ENCODE peak calls at places on chromosomes 6 and 20, in seven cellular contexts. One of them, this sample, is unnamed.

GRCh38 chr20:63574829-63575720 is 1.0 kb upstream of the HELZ2 start:
- DNase-seq in NCI-H2107: no peak
- DNase-seq in lower lobe of right lung: no peak
- DNase-seq in T follicular helper cell: no peak
- DNase-seq in WTC11: no peak
- DNase-seq in dorsolateral prefrontal cortex: no peak
- DNase-seq in stimulated activated CD4-positive, alpha-beta T cell treated with anti-CD3 and anti-CD28 coated beads, Interleukin-1b, Interleukin-23, amount 100 ng/mL, for 48 hours: no peak
- DNase-seq in this sample: no peak

GRCh38 chr20:44218441-44218840 is 7.9 kb upstream of the OSER1 start:
- DNase-seq in NCI-H2107: no peak
- DNase-seq in lower lobe of right lung: no peak
- DNase-seq in T follicular helper cell: peak
- DNase-seq in WTC11: no peak
- DNase-seq in dorsolateral prefrontal cortex: no peak
- DNase-seq in stimulated activated CD4-positive, alpha-beta T cell treated with anti-CD3 and anti-CD28 coated beads, Interleukin-1b, Interleukin-23, amount 100 ng/mL, for 48 hours: peak
- DNase-seq in this sample: no peak

GRCh38 chr20:2108987-2109386 is 7.4 kb downstream of the STK35 start:
- DNase-seq in NCI-H2107: no peak
- DNase-seq in lower lobe of right lung: no peak
- DNase-seq in T follicular helper cell: no peak
- DNase-seq in WTC11: no peak
- DNase-seq in dorsolateral prefrontal cortex: no peak
- DNase-seq in stimulated activated CD4-positive, alpha-beta T cell treated with anti-CD3 and anti-CD28 coated beads, Interleukin-1b, Interleukin-23, amount 100 ng/mL, for 48 hours: no peak
- DNase-seq in this sample: no peak

GRCh38 chr6:100470721-100471120 is 6.0 kb upstream of the SIM1 start:
- DNase-seq in NCI-H2107: no peak
- DNase-seq in lower lobe of right lung: no peak
- DNase-seq in T follicular helper cell: no peak
- DNase-seq in WTC11: no peak
- DNase-seq in dorsolateral prefrontal cortex: no peak
- DNase-seq in stimulated activated CD4-positive, alpha-beta T cell treated with anti-CD3 and anti-CD28 coated beads, Interleukin-1b, Interleukin-23, amount 100 ng/mL, for 48 hours: no peak
- DNase-seq in this sample: no peak

GRCh38 chr6:21023210-21023609 is 489.0 kb downstream of the CDKAL1 start:
- DNase-seq in NCI-H2107: no peak
- DNase-seq in lower lobe of right lung: no peak
- DNase-seq in T follicular helper cell: no peak
- DNase-seq in WTC11: no peak
- DNase-seq in dorsolateral prefrontal cortex: no peak
- DNase-seq in stimulated activated CD4-positive, alpha-beta T cell treated with anti-CD3 and anti-CD28 coated beads, Interleukin-1b, Interleukin-23, amount 100 ng/mL, for 48 hours: no peak
- DNase-seq in this sample: no peak

GRCh38 chr6:4021862-4022715 is 56.8 kb downstream of the FAM217A start:
- DNase-seq in NCI-H2107: no peak
- DNase-seq in lower lobe of right lung: no peak
- DNase-seq in T follicular helper cell: peak
- DNase-seq in WTC11: no peak
- DNase-seq in dorsolateral prefrontal cortex: no peak
- DNase-seq in stimulated activated CD4-positive, alpha-beta T cell treated with anti-CD3 and anti-CD28 coated beads, Interleukin-1b, Interleukin-23, amount 100 ng/mL, for 48 hours: no peak
- DNase-seq in this sample: no peak

GRCh38 chr6:21999012-21999528 is 297.8 kb downstream of the PRL start:
- DNase-seq in NCI-H2107: no peak
- DNase-seq in lower lobe of right lung: no peak
- DNase-seq in T follicular helper cell: no peak
- DNase-seq in WTC11: no peak
- DNase-seq in dorsolateral prefrontal cortex: no peak
- DNase-seq in stimulated activated CD4-positive, alpha-beta T cell treated with anti-CD3 and anti-CD28 coated beads, Interleukin-1b, Interleukin-23, amount 100 ng/mL, for 48 hours: no peak
- DNase-seq in this sample: no peak

GRCh38 chr6:26124550-26125014 is 37.4 kb downstream of the HFE start:
- DNase-seq in NCI-H2107: no peak
- DNase-seq in lower lobe of right lung: no peak
- DNase-seq in T follicular helper cell: no peak
- DNase-seq in WTC11: no peak
- DNase-seq in dorsolateral prefrontal cortex: no peak
- DNase-seq in stimulated activated CD4-positive, alpha-beta T cell treated with anti-CD3 and anti-CD28 coated beads, Interleukin-1b, Interleukin-23, amount 100 ng/mL, for 48 hours: no peak
- DNase-seq in this sample: no peak

GRCh38 chr6:147974376-147974775 is 368.3 kb upstream of the SASH1 start:
- DNase-seq in NCI-H2107: no peak
- DNase-seq in lower lobe of right lung: no peak
- DNase-seq in T follicular helper cell: no peak
- DNase-seq in WTC11: no peak
- DNase-seq in dorsolateral prefrontal cortex: no peak
- DNase-seq in stimulated activated CD4-positive, alpha-beta T cell treated with anti-CD3 and anti-CD28 coated beads, Interleukin-1b, Interleukin-23, amount 100 ng/mL, for 48 hours: no peak
- DNase-seq in this sample: no peak

GRCh38 chr20:9024996-9025395 is 43.9 kb upstream of the PLCB4 start:
- DNase-seq in NCI-H2107: no peak
- DNase-seq in lower lobe of right lung: no peak
- DNase-seq in T follicular helper cell: no peak
- DNase-seq in WTC11: no peak
- DNase-seq in dorsolateral prefrontal cortex: no peak
- DNase-seq in stimulated activated CD4-positive, alpha-beta T cell treated with anti-CD3 and anti-CD28 coated beads, Interleukin-1b, Interleukin-23, amount 100 ng/mL, for 48 hours: no peak
- DNase-seq in this sample: no peak

GRCh38 chr6:43243649-43244321 is 504 bp downstream of the TTBK1 start:
- DNase-seq in NCI-H2107: no peak
- DNase-seq in lower lobe of right lung: no peak
- DNase-seq in T follicular helper cell: no peak
- DNase-seq in WTC11: no peak
- DNase-seq in dorsolateral prefrontal cortex: no peak
- DNase-seq in stimulated activated CD4-positive, alpha-beta T cell treated with anti-CD3 and anti-CD28 coated beads, Interleukin-1b, Interleukin-23, amount 100 ng/mL, for 48 hours: no peak
- DNase-seq in this sample: no peak

GRCh38 chr20:51127713-51128112 is 104.8 kb upstream of the KCNG1 start:
- DNase-seq in NCI-H2107: no peak
- DNase-seq in lower lobe of right lung: no peak
- DNase-seq in T follicular helper cell: no peak
- DNase-seq in WTC11: no peak
- DNase-seq in dorsolateral prefrontal cortex: no peak
- DNase-seq in stimulated activated CD4-positive, alpha-beta T cell treated with anti-CD3 and anti-CD28 coated beads, Interleukin-1b, Interleukin-23, amount 100 ng/mL, for 48 hours: no peak
- DNase-seq in this sample: no peak

This sample was measured in left lung.